ENCODE peak calls at places on chromosomes 5 and 9, in eight cellular contexts. U is cardiac fibroblast, Q is brain microvascular endothelial cell, F is aorta, K is transverse colon, I is endodermal cell, D is A549, P is HFF-Myc. H is an unnamed sample.

GRCh38 chr5:149549461-149550266 is 1.6 kb downstream of the CSNK1A1 start:
- DNase-seq in D (peak; percentile 55), U (peak; percentile 55), P (no peak), K (peak; percentile 58), F (no peak), I (peak; percentile 74), Q (peak; percentile 47), H (no peak)

GRCh38 chr9:10366171-10366779 is 246.5 kb downstream of the PTPRD start:
- DNase-seq in D (peak; percentile 29), P (no peak), U (peak; percentile 35), Q (peak; percentile 37), K (no peak), I (peak; percentile 50), F (no peak), H (no peak)

GRCh38 chr5:98840946-98841345 is 67.5 kb downstream of the RGMB start:
- DNase-seq in Q (no peak), F (no peak), U (peak; percentile 40), P (no peak), I (no peak), D (no peak), K (no peak), H (no peak)

GRCh38 chr5:168568738-168569137 is 10.4 kb downstream of the PANK3 start:
- DNase-seq in I (no peak), U (no peak), Q (no peak), P (no peak), F (no peak), K (no peak), D (no peak), H (no peak)

GRCh38 chr5:163504091-163504931 is 1.1 kb upstream of the MAT2B start:
- DNase-seq in D (peak; percentile 41), U (peak; percentile 70), I (peak; percentile 66), F (peak; percentile 63), P (no peak), K (peak; percentile 60), Q (peak; percentile 25), H (no peak)

GRCh38 chr5:3844266-3844665 is 248.6 kb downstream of the IRX1 start:
- DNase-seq in F (no peak), Q (no peak), K (no peak), P (no peak), D (no peak), I (no peak), U (no peak), H (no peak)

GRCh38 chr5:151153766-151154272 is 3.8 kb downstream of the ANXA6 start:
- DNase-seq in F (no peak), U (no peak), Q (no peak), D (no peak), I (no peak), P (no peak), K (no peak), H (no peak)

GRCh38 chr5:57386958-57387357 is 95.7 kb downstream of the ACTBL2 start:
- DNase-seq in U (peak; percentile 48), I (no peak), P (no peak), K (no peak), F (no peak), Q (peak; percentile 34), D (peak; percentile 12), H (no peak)

GRCh38 chr5:169652057-169652456 is 15.0 kb downstream of the DOCK2 start:
- DNase-seq in D (no peak), I (no peak), P (no peak), U (no peak), F (no peak), Q (no peak), K (no peak), H (no peak)

GRCh38 chr5:4007001-4007400 is 411.4 kb downstream of the IRX1 start:
- DNase-seq in U (no peak), I (no peak), D (no peak), P (no peak), K (no peak), F (no peak), Q (no peak), H (no peak)

GRCh38 chr5:32707394-32707997 is 3.6 kb upstream of the NPR3 start:
- DNase-seq in Q (no peak), I (peak; percentile 48), D (peak; percentile 51), U (peak; percentile 57), K (no peak), P (no peak), F (no peak), H (no peak)

GRCh38 chr5:154444559-154445421 is 1.0 kb upstream of the SAP30L start:
- DNase-seq in U (no peak), K (peak; percentile 22), F (no peak), I (peak; percentile 78), Q (no peak), P (no peak), D (peak; percentile 6), H (peak; percentile 66)

GRCh38 chr5:43422143-43422542 is 10.0 kb upstream of the CCL28 start:
- DNase-seq in U (peak; percentile 68), Q (peak; percentile 14), F (no peak), D (no peak), P (no peak), K (peak; percentile 55), I (no peak), H (no peak)

GRCh38 chr9:93673271-93673843 is 97.0 kb downstream of the PHF2 start:
- DNase-seq in I (peak; percentile 27), K (peak; percentile 4), Q (no peak), D (no peak), P (no peak), U (peak; percentile 11), F (peak; percentile 47), H (peak; percentile 59)

GRCh38 chr5:31361234-31361633 is 167.7 kb downstream of the CDH6 start:
- DNase-seq in P (peak; percentile 47), I (no peak), U (peak; percentile 54), Q (peak; percentile 63), D (no peak), F (no peak), K (no peak), H (no peak)

DNA sequence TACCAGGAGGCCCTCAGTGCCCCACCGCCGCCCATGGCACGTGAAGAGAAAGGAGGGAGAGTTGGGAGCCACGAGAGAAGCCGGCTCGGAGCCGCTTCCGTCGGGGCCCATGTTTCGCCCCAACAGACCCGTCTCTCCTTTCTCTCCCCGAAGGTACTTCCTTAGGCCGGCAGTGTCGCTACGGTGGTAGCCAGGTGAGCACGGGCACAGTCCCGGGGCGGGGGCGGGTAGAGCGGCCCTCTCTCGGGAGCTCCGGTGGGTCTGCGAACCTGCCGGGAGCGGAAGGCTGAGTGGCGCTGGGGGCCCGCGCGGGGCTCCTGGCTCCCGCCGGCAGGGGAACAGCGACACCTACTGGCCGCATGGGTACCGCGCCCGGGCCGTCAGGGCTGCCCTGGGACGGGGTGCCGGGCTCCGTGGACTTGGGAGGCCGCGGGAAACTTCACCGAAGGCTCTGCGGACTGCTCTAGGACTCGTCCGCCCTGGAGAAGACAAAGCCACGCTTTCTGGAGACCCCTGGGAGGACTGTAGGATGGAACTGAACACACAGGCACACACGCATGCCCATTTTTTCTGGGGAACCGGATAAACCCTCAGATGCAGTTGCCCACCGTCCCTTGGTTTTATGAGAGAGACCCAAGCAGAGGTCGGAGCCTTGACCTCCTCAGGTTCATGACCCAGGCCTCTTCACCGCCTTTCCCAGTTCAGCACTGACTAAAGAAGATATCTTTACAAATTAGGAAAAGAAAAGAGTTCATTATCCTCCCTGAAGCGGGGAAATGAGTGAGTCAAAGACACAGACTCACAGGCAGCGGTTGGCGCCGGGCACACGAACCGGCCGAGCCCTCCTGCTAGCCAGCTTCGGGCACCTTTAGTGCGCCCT is 202.5 kb downstream of the MEF2C start:
- DNase-seq in U (peak; percentile 56), D (peak; percentile 56), K (peak; percentile 75), I (peak; percentile 95), Q (no peak), P (no peak), F (peak; percentile 72), H (peak; percentile 86)
- H3K4me3 ChIP-seq in U (peak overlapping the region; percentile 27), D (peak overlapping the region; percentile 28), K (peak overlapping the region; percentile 33), I (no peak overlapping the region), Q (peak overlapping the region; percentile 57), P (no peak overlapping the region), F (no peak overlapping the region), H (peak overlapping the region; percentile 44)

GRCh38 chr9:123361731-123362560 is 5.9 kb downstream of the CRB2 start:
- DNase-seq in K (no peak), I (no peak), D (no peak), U (no peak), Q (no peak), F (no peak), P (no peak), H (no peak)

GRCh38 chr9:123359106-123359505 is 3.1 kb downstream of the CRB2 start:
- DNase-seq in I (no peak), P (no peak), U (no peak), K (no peak), D (no peak), Q (no peak), F (no peak), H (no peak)

GRCh38 chr9:123361086-123361730 is 5.2 kb downstream of the CRB2 start:
- DNase-seq in P (no peak), D (no peak), I (no peak), Q (no peak), F (no peak), U (no peak), K (peak; percentile 58), H (no peak)

GRCh38 chr9:123359546-123359945 is 3.5 kb downstream of the CRB2 start:
- DNase-seq in F (no peak), U (no peak), P (no peak), Q (no peak), K (no peak), I (no peak), D (no peak), H (no peak)

DNA sequence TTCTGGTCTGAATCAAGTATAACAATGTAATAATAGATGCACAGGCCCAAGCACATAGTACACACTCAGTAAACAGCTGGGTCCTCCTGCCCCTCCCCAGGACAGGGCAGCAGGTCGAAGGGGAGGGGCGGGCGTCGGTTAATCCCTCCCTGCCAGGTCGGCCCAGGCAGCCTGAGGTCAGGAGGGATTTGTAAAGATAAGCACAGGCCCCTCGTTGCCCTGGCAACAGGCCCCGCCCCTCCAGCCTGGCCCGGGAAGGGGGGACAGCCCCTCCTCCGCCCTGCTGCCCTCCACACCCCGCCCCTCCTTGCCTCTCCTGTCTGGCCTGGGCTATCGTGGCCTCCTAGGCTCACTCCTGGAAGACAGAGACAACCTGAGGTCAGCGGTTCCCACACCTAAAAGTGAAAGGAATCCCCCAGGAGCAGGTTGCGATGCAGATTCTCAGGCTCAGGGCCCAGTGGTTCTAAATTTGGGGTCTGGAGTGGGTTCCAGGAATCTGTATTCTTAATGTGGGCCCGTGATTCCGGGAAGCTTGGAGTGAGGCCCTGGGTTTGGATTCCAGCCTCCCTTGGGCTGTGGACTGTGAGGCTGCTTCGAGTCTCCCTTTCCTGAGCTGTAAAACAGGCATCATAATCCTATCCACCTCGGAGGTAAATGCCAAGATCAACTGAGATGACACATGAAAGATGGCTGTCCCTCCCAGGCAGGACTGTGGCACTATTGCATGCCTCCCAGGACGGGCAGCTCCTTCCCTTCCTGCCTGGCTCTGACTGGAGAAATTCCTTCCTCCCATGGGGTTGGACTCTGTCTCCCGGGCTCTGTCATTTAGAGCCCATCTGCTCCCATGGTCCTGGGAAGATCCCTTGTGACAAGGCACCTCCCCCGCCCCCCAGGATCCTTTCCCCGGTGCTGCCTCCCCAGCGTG is 4.4 kb downstream of the CRB2 start:
- DNase-seq in I (peak; percentile 99), U (peak; percentile 23), Q (no peak), P (no peak), D (peak; percentile 56), F (no peak), K (peak; percentile 87), H (peak; percentile 82)
- H3K4me3 ChIP-seq in I (no peak overlapping the region), U (no peak overlapping the region), Q (no peak overlapping the region), P (no peak overlapping the region), D (no peak overlapping the region), F (no peak overlapping the region), K (no peak overlapping the region), H (no peak overlapping the region)

GRCh38 chr5:34570721-34571379 is 85.3 kb upstream of the RAI14 start:
- DNase-seq in Q (peak; percentile 74), U (peak; percentile 86), D (no peak), K (no peak), I (no peak), P (no peak), F (no peak), H (no peak)
- H3K4me3 ChIP-seq in Q (no peak overlapping the region), U (no peak overlapping the region), D (no peak overlapping the region), K (no peak overlapping the region), I (no peak overlapping the region), P (no peak overlapping the region), F (no peak overlapping the region), H (no peak overlapping the region)

GRCh38 chr9:114174876-114175771 is 19.8 kb downstream of the COL27A1 start:
- DNase-seq in K (peak; percentile 20), U (peak; percentile 26), I (no peak), Q (no peak), F (peak; percentile 75), D (no peak), P (no peak), H (no peak)
- H3K4me3 ChIP-seq in K (no peak overlapping the region), U (no peak overlapping the region), I (no peak overlapping the region), Q (no peak overlapping the region), F (no peak overlapping the region), D (no peak overlapping the region), P (no peak overlapping the region), H (no peak overlapping the region)

H was measured in upper lobe of right lung.